ENCODE peak calls at places on chromosome 21, in seven cellular contexts. E, W, B, A, Q, G and Y are unnamed samples.

GRCh38 chr21:20996421-20997307 is 1.5 kb upstream of the NCAM2 start:
- DNase-seq in E (peak; percentile 16), W (peak; percentile 61), B (no peak), A (peak; percentile 63), Q (no peak), G (no peak), Y (no peak)

GRCh38 chr21:35575280-35575915 is 484.9 kb downstream of the SETD4 start:
- DNase-seq in E (peak; percentile 96), W (no peak), B (no peak), A (no peak), Q (no peak), G (no peak), Y (no peak)

GRCh38 chr21:44477131-44477530 is 21.8 kb downstream of the LRRC3 start:
- DNase-seq in E (no peak), W (no peak), B (no peak), A (no peak), Q (no peak), G (no peak), Y (no peak)

GRCh38 chr21:34635307-34635706 is 20.4 kb upstream of the RCAN1 start:
- DNase-seq in E (no peak), W (peak; percentile 63), B (no peak), A (no peak), Q (no peak), G (no peak), Y (no peak)

GRCh38 chr21:36166705-36167104 is 10.1 kb downstream of the DOP1B start:
- DNase-seq in E (no peak), W (no peak), B (no peak), A (no peak), Q (no peak), G (no peak), Y (no peak)

GRCh38 chr21:29674343-29674742 is 265.5 kb downstream of the GRIK1 start:
- DNase-seq in E (no peak), W (no peak), B (no peak), A (no peak), Q (no peak), G (no peak), Y (no peak)

GRCh38 chr21:31182231-31183129 is 144.2 kb upstream of the KRTAP19-8 start:
- DNase-seq in E (no peak), W (no peak), B (no peak), A (no peak), Q (no peak), G (no peak), Y (no peak)

GRCh38 chr21:8990326-8991087 is 1530.9 kb upstream of the TPTE start:
- DNase-seq in E (no peak), W (peak; percentile 80), B (no peak), A (peak; percentile 40), Q (peak; percentile 51), G (peak; percentile 64), Y (no peak)

GRCh38 chr21:36890086-36890485 is 76.4 kb downstream of the HLCS start:
- DNase-seq in E (no peak), W (no peak), B (no peak), A (no peak), Q (no peak), G (no peak), Y (no peak)

GRCh38 chr21:17930102-17930501 is 110.9 kb upstream of the C21orf91 start:
- DNase-seq in E (no peak), W (no peak), B (no peak), A (no peak), Q (no peak), G (no peak), Y (no peak)

GRCh38 chr21:17454315-17455027 is 58.4 kb upstream of the CXADR start:
- DNase-seq in E (peak; percentile 92), W (peak; percentile 89), B (peak; percentile 56), A (no peak), Q (peak; percentile 68), G (peak; percentile 96), Y (no peak)

GRCh38 chr21:17828223-17828622 is 9.1 kb upstream of the C21orf91 start:
- DNase-seq in E (peak; percentile 75), W (no peak), B (no peak), A (no peak), Q (no peak), G (no peak), Y (no peak)

GRCh38 chr21:38179504-38179900 is 77.3 kb upstream of the KCNJ15 start:
- DNase-seq in E (peak; percentile 16), W (no peak), B (no peak), A (no peak), Q (no peak), G (no peak), Y (no peak)

GRCh38 chr21:44005071-44005470 is 7.0 kb upstream of the TRAPPC10 start:
- DNase-seq in E (no peak), W (no peak), B (no peak), A (no peak), Q (no peak), G (no peak), Y (peak; percentile 10)

GRCh38 chr21:34952701-34953100 is 96.4 kb downstream of the RUNX1 start:
- DNase-seq in E (no peak), W (peak; percentile 12), B (no peak), A (no peak), Q (no peak), G (no peak), Y (no peak)

GRCh38 chr21:44454747-44455523 is at the start of gene LRRC3:
- DNase-seq in E (peak; percentile 30), W (peak; percentile 97), B (peak; percentile 88), A (peak; percentile 93), Q (peak; percentile 88), G (no peak), Y (peak; percentile 93)

GRCh38 chr21:43834146-43834905 is 30.7 kb upstream of the AGPAT3 start:
- DNase-seq in E (no peak), W (no peak), B (no peak), A (peak; percentile 79), Q (no peak), G (no peak), Y (no peak)

GRCh38 chr21:22552390-22552789 is 1554.2 kb downstream of the NCAM2 start:
- DNase-seq in E (no peak), W (no peak), B (no peak), A (no peak), Q (no peak), G (no peak), Y (no peak)

GRCh38 chr21:33901421-33902288 is 13.9 kb downstream of the ATP5PO start:
- DNase-seq in E (peak; percentile 67), W (peak; percentile 86), B (no peak), A (no peak), Q (no peak), G (no peak), Y (no peak)

GRCh38 chr21:31180256-31181088 is 142.2 kb upstream of the KRTAP19-8 start:
- DNase-seq in E (peak; percentile 54), W (peak; percentile 69), B (no peak), A (no peak), Q (no peak), G (no peak), Y (no peak)

GRCh38 chr21:21332492-21332891 is 334.3 kb downstream of the NCAM2 start:
- DNase-seq in E (no peak), W (no peak), B (no peak), A (no peak), Q (no peak), G (no peak), Y (no peak)

GRCh38 chr21:34642211-34643075 is 26.4 kb upstream of the CLIC6 start:
- DNase-seq in E (peak; percentile 18), W (no peak), B (no peak), A (no peak), Q (no peak), G (no peak), Y (no peak)

GRCh38 chr21:36852293-36852692 is 114.2 kb downstream of the HLCS start:
- DNase-seq in E (no peak), W (peak; percentile 15), B (no peak), A (no peak), Q (no peak), G (no peak), Y (no peak)

GRCh38 chr21:26236281-26236680 is 65.7 kb upstream of the APP start:
- DNase-seq in E (no peak), W (no peak), B (no peak), A (no peak), Q (no peak), G (no peak), Y (no peak)
- H3K4me3 ChIP-seq in E (no peak overlapping the region), W (no peak overlapping the region), B (no peak overlapping the region), A (no peak overlapping the region), Q (no peak overlapping the region), G (no peak overlapping the region), Y (no peak overlapping the region)

GRCh38 chr21:41663805-41664788 is 102.8 kb downstream of the RIPK4 start:
- DNase-seq in E (peak; percentile 32), W (no peak), B (no peak), A (no peak), Q (peak; percentile 52), G (no peak), Y (peak; percentile 76)

GRCh38 chr21:41666641-41667051 is 100.2 kb downstream of the RIPK4 start:
- DNase-seq in E (no peak), W (no peak), B (no peak), A (peak; percentile 76), Q (peak; percentile 46), G (no peak), Y (no peak)

GRCh38 chr21:41665766-41666595 is 100.9 kb downstream of the RIPK4 start:
- DNase-seq in E (no peak), W (no peak), B (no peak), A (no peak), Q (peak; percentile 41), G (no peak), Y (no peak)

GRCh38 chr21:41667136-41667535 is 99.7 kb downstream of the RIPK4 start:
- DNase-seq in E (no peak), W (no peak), B (no peak), A (no peak), Q (peak; percentile 35), G (no peak), Y (no peak)

GRCh38 chr21:41664881-41665765 is 101.7 kb downstream of the RIPK4 start:
- DNase-seq in E (peak; percentile 67), W (no peak), B (no peak), A (no peak), Q (peak; percentile 42), G (no peak), Y (no peak)
- H3K27ac ChIP-seq in E (no peak overlapping the region), W (no peak overlapping the region), B (no peak overlapping the region), A (no peak overlapping the region), Q (no peak overlapping the region), G (peak overlapping the region; percentile 82), Y (peak overlapping the region; percentile 6)

DNA sequence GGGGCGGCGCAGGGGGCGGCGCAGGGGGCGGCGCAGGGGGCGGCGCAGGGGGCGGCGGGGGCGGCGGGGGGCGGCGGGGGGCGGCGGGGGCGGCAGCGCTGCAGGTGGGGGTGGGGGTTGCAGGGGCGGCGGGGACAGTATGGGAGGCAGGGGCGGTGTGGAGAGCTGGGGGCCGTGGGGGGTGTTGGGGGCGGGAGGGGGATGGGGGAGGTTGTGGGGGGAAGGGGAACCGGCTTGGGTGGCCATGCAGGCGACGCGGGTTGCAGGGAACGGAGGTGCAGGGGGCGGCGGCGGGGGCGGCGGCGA is 13.0 kb upstream of the SLC19A1 start:
- DNase-seq in E (peak; percentile 30), W (no peak), B (no peak), A (no peak), Q (no peak), G (no peak), Y (no peak)
- H3K4me3 ChIP-seq in E (peak overlapping the region; percentile 37), W (peak overlapping the region; percentile 53), B (peak overlapping the region; percentile 67), A (peak overlapping the region; percentile 56), Q (peak overlapping the region; percentile 35), G (no peak overlapping the region), Y (peak overlapping the region; percentile 59)

DNA sequence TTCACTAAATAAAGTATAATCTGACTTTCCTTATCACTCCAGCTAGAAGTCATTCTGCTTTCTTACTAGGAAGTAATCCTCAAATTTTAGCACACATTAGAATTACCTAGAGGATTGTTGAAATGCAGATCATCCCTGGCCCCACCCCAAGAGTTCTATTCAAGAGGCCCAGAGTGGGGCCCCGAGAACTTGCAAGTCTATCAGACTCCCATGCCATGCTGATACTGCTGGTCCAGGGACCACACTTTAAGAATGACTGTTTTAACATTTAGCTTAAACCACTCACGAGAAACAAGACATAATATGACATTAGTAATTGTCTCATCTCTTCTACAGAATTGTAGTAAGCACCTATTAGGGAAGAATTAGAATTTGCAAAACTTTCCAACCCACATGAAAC is 7.7 kb upstream of the SYNJ1 start:
- DNase-seq in E (no peak), W (peak; percentile 57), B (no peak), A (no peak), Q (no peak), G (no peak), Y (no peak)
- H3K27ac ChIP-seq in E (no peak overlapping the region), W (peak overlapping the region; percentile 55), B (no peak overlapping the region), A (no peak overlapping the region), Q (no peak overlapping the region), G (no peak overlapping the region), Y (no peak overlapping the region)